ENCODE peak calls at places on chromosomes 7 and 10, in six cellular contexts. Z is hepatocyte, C is stomach, R is endodermal cell, B is aorta, T is GM23338. D is an unnamed sample. For H3K4me1, the result is how much of the 10 kb centered on the place peaks cover.

GRCh38 chr7:78168869-78169268 is 370.3 kb downstream of the PHTF2 start:
- DNase-seq in Z (no peak), C (no peak), R (no peak), B (no peak), T (no peak), D (no peak)

GRCh38 chr7:2668401-2668800 is 19.6 kb upstream of the AMZ1 start:
- DNase-seq in Z (no peak), C (no peak), R (no peak), B (no peak), T (no peak), D (no peak)

GRCh38 chr10:59622320-59622901 is 87.2 kb downstream of the SLC16A9 start:
- DNase-seq in Z (peak), C (peak), R (peak), B (no peak), T (peak), D (no peak)

GRCh38 chr7:91504919-91505318 is 240.7 kb downstream of the FZD1 start:
- DNase-seq in Z (no peak), C (no peak), R (no peak), B (no peak), T (no peak), D (no peak)

GRCh38 chr7:7681191-7681935 is 37.0 kb downstream of the RPA3 start:
- DNase-seq in Z (peak), C (no peak), R (peak), B (no peak), T (peak), D (no peak)

GRCh38 chr7:936131-937054 is 18.1 kb downstream of the ADAP1 start:
- DNase-seq in Z (peak), C (no peak), R (no peak), B (peak), T (no peak), D (peak)

GRCh38 chr10:79025113-79025832 is 43.5 kb upstream of the ZMIZ1 start:
- DNase-seq in Z (no peak), C (no peak), R (peak), B (peak), T (no peak), D (peak)

GRCh38 chr10:26044123-26044749 is 110.2 kb downstream of the MYO3A start:
- DNase-seq in Z (peak), C (peak), R (no peak), B (peak), T (no peak), D (no peak)

GRCh38 chr7:99955247-99955646 is 20.6 kb downstream of the AZGP1 start:
- DNase-seq in Z (no peak), C (no peak), R (no peak), B (no peak), T (no peak), D (no peak)

GRCh38 chr7:48528689-48529088 is 357.4 kb downstream of the ABCA13 start:
- DNase-seq in Z (no peak), C (no peak), R (peak), B (no peak), T (peak), D (no peak)

GRCh38 chr10:73937333-73938020 is 26.5 kb downstream of the PLAU start:
- DNase-seq in Z (no peak), C (no peak), R (no peak), B (no peak), T (no peak), D (no peak)

GRCh38 chr7:50697686-50698085 is 85.0 kb downstream of the GRB10 start:
- DNase-seq in Z (no peak), C (no peak), R (peak), B (no peak), T (no peak), D (no peak)

GRCh38 chr7:98351136-98351535 is 49.8 kb downstream of the BAIAP2L1 start:
- DNase-seq in Z (no peak), C (no peak), R (no peak), B (no peak), T (no peak), D (no peak)

GRCh38 chr7:73891178-73891885 is 30.4 kb downstream of the TMEM270 start:
- DNase-seq in Z (peak), C (no peak), R (no peak), B (no peak), T (peak), D (no peak)

GRCh38 chr10:7610017-7610416 is 56.7 kb downstream of the ITIH5 start:
- DNase-seq in Z (no peak), C (no peak), R (no peak), B (no peak), T (no peak), D (no peak)

GRCh38 chr7:5689716-5690115 is 91.7 kb downstream of the RNF216 start:
- DNase-seq in Z (no peak), C (no peak), R (no peak), B (no peak), T (no peak), D (no peak)

GRCh38 chr10:119342017-119342734 is 134.8 kb downstream of the GRK5 start:
- DNase-seq in Z (no peak), C (no peak), R (no peak), B (peak), T (no peak), D (peak)

GRCh38 chr10:14366760-14367159 is 36.0 kb upstream of the FRMD4A start:
- DNase-seq in Z (no peak), C (no peak), R (no peak), B (no peak), T (no peak), D (no peak)

GRCh38 chr10:17622061-17622460 is 4.9 kb upstream of the HACD1 start:
- DNase-seq in Z (no peak), C (no peak), R (no peak), B (no peak), T (no peak), D (no peak)

GRCh38 chr10:72085166-72085565 is 3.2 kb downstream of the SPOCK2 start:
- DNase-seq in Z (no peak), C (no peak), R (no peak), B (no peak), T (no peak), D (no peak)

GRCh38 chr7:139850906-139851305 is 21.8 kb downstream of the TBXAS1 start:
- DNase-seq in Z (no peak), C (no peak), R (no peak), B (no peak), T (no peak), D (no peak)

GRCh38 chr7:77657427-77658331 is 38.6 kb upstream of the RSBN1L start:
- DNase-seq in Z (peak), C (no peak), R (no peak), B (no peak), T (peak), D (no peak)

GRCh38 chr7:157499121-157499834 is 162.5 kb downstream of the DNAJB6 start:
- DNase-seq in Z (no peak), C (peak), R (peak), B (peak), T (no peak), D (peak)

GRCh38 chr7:119826547-119826946 is 446.4 kb upstream of the KCND2 start:
- DNase-seq in Z (no peak), C (no peak), R (no peak), B (no peak), T (no peak), D (no peak)

GRCh38 chr10:78640981-78641646 is 427.7 kb upstream of the ZMIZ1 start:
- DNase-seq in Z (no peak), C (no peak), R (no peak), B (no peak), T (no peak), D (no peak)

GRCh38 chr7:37248396-37248836 is 200.2 kb downstream of the ELMO1 start:
- DNase-seq in Z (no peak), C (no peak), R (peak), B (no peak), T (peak), D (no peak)

GRCh38 chr10:28785018-28785417 is 107.7 kb downstream of the BAMBI start:
- DNase-seq in Z (no peak), C (no peak), R (peak), B (no peak), T (peak), D (no peak)

GRCh38 chr10:105769248-105770184 is 1128.4 kb downstream of the SORCS3 start:
- DNase-seq in Z (peak), C (no peak), R (peak), B (no peak), T (no peak), D (no peak)

GRCh38 chr7:151383638-151384351 is 26.0 kb downstream of the WDR86 start:
- DNase-seq in Z (no peak), C (no peak), R (peak), B (no peak), T (no peak), D (peak)

GRCh38 chr10:6667679-6668270 is 87.7 kb upstream of the PRKCQ start:
- DNase-seq in Z (peak), C (no peak), R (peak), B (no peak), T (peak), D (no peak)

GRCh38 chr10:132441818-132442217 is 44.8 kb downstream of the PWWP2B start:
- DNase-seq in Z (no peak), C (no peak), R (no peak), B (no peak), T (no peak), D (peak)

GRCh38 chr10:132443998-132444876 is 47.2 kb downstream of the PWWP2B start:
- DNase-seq in Z (peak), C (no peak), R (peak), B (no peak), T (peak), D (peak)

GRCh38 chr10:132443605-132443997 is 46.6 kb downstream of the PWWP2B start:
- DNase-seq in Z (peak), C (no peak), R (no peak), B (no peak), T (no peak), D (peak)

GRCh38 chr10:132440791-132441565 is 44.0 kb downstream of the PWWP2B start:
- DNase-seq in Z (no peak), C (no peak), R (no peak), B (no peak), T (no peak), D (peak)

GRCh38 chr10:132442636-132443035 is 45.6 kb downstream of the PWWP2B start:
- DNase-seq in Z (no peak), C (no peak), R (no peak), B (no peak), T (no peak), D (peak)
- H3K4me1 ChIP-seq in Z (under half), C (under half), R (under half), B (under half), T (under half), D (under half)

GRCh38 chr10:32149257-32149955 is 93.2 kb upstream of the KIF5B start:
- DNase-seq in Z (no peak), C (peak), R (peak), B (peak), T (no peak), D (no peak)
- H3K27ac ChIP-seq in Z (no peak), C (peak), R (no peak), B (peak), T (no peak), D (no peak)

DNA sequence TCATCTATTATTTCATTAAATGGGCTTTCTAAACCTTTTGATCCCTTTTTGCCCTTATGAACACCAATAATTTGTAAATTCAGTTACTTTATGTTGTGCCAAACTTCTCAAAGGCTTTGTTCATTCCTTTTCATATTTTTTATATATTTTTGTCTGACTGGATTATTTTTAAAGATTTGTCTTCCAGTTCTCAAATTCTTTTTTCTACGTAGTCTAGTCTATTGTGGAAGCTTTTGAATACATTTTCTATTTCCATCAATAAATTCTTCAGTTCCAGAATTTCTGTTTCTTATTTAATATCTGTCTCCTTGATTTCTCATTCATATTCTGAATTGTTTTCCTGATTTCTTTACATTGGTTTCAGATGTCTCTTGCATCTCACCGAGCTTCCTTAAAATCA is 108.2 kb downstream of the CTNNA3 start:
- DNase-seq in Z (no peak), C (no peak), R (no peak), B (no peak), T (no peak), D (no peak)
- H3K4me3 ChIP-seq in Z (no peak), C (no peak), R (no peak), B (no peak), T (no peak), D (no peak)

GRCh38 chr10:80484677-80485409 is 30.7 kb downstream of the TSPAN14 start:
- DNase-seq in Z (no peak), C (peak), R (no peak), B (no peak), T (no peak), D (no peak)

GRCh38 chr10:80486785-80487421 is 32.8 kb downstream of the TSPAN14 start:
- DNase-seq in Z (no peak), C (peak), R (no peak), B (peak), T (no peak), D (no peak)

GRCh38 chr10:80487422-80487785 is 33.3 kb downstream of the TSPAN14 start:
- DNase-seq in Z (no peak), C (peak), R (no peak), B (peak), T (no peak), D (no peak)

GRCh38 chr10:80485410-80486135 is 31.5 kb downstream of the TSPAN14 start:
- DNase-seq in Z (no peak), C (peak), R (no peak), B (peak), T (no peak), D (no peak)

GRCh38 chr10:80486151-80486692 is 32.1 kb downstream of the TSPAN14 start:
- DNase-seq in Z (no peak), C (peak), R (no peak), B (peak), T (no peak), D (no peak)
- H3K4me1 ChIP-seq in Z (under half), C (under half), R (under half), B (under half), T (under half), D (under half)

GRCh38 chr10:110757563-110757962 is 113.4 kb downstream of the RBM20 start:
- DNase-seq in Z (no peak), C (no peak), R (no peak), B (no peak), T (no peak), D (no peak)

GRCh38 chr10:110758898-110759297 is 112.8 kb upstream of the PDCD4 start:
- DNase-seq in Z (no peak), C (no peak), R (no peak), B (no peak), T (peak), D (no peak)

GRCh38 chr10:110759523-110759922 is 112.2 kb upstream of the PDCD4 start:
- DNase-seq in Z (no peak), C (no peak), R (no peak), B (no peak), T (no peak), D (no peak)

GRCh38 chr10:110756886-110757285 is 112.8 kb downstream of the RBM20 start:
- DNase-seq in Z (no peak), C (no peak), R (no peak), B (no peak), T (no peak), D (no peak)

GRCh38 chr10:110758128-110758527 is 113.6 kb upstream of the PDCD4 start:
- DNase-seq in Z (no peak), C (no peak), R (no peak), B (no peak), T (no peak), D (no peak)
- H3K27ac ChIP-seq in Z (peak), C (peak), R (no peak), B (peak), T (no peak), D (no peak)